ENCODE peak calls at places on chromosome 19, in eight cellular contexts. N is lower lobe of right lung, C is HFF-Myc, Y is cardiac fibroblast, W is dorsolateral prefrontal cortex, O is K562, A is BE2C, J is choroid plexus epithelial cell. R is an unnamed sample.
A peak's percentile ranks its signal among the peaks of the same experiment; 100 is the strongest.

GRCh38 chr19:42255766-42256750 is 1.1 kb upstream of the ERF start:
- DNase-seq in N (no peak), C (no peak), Y (peak; percentile 68), W (no peak), O (no peak), A (peak; percentile 72), J (peak; percentile 73), R (peak; percentile 54)

GRCh38 chr19:18414504-18415176 is 4.6 kb upstream of the SSBP4 start:
- DNase-seq in N (peak; percentile 51), C (no peak), Y (no peak), W (no peak), O (peak; percentile 51), A (no peak), J (peak; percentile 48), R (no peak)

GRCh38 chr19:39401549-39402416 is 4.9 kb upstream of the ZFP36 start:
- DNase-seq in N (peak; percentile 82), C (no peak), Y (peak; percentile 79), W (peak; percentile 66), O (no peak), A (peak; percentile 38), J (peak; percentile 83), R (peak; percentile 74)

GRCh38 chr19:15825753-15826152 is 10.3 kb upstream of the OR10H1 start:
- DNase-seq in N (no peak), C (no peak), Y (no peak), W (no peak), O (no peak), A (no peak), J (no peak), R (no peak)

GRCh38 chr19:41993612-41994483 is at the start of gene ATP1A3:
- DNase-seq in N (no peak), C (no peak), Y (peak; percentile 43), W (peak; percentile 79), O (peak; percentile 98), A (peak; percentile 91), J (peak; percentile 48), R (peak; percentile 11)

GRCh38 chr19:40626918-40627317 is 25.7 kb downstream of the LTBP4 start:
- DNase-seq in N (no peak), C (no peak), Y (no peak), W (no peak), O (no peak), A (no peak), J (no peak), R (no peak)

GRCh38 chr19:13961826-13962737 is 9.8 kb downstream of the DCAF15 start:
- DNase-seq in N (no peak), C (no peak), Y (no peak), W (no peak), O (peak; percentile 38), A (no peak), J (no peak), R (no peak)

GRCh38 chr19:51462681-51463080 is 4.4 kb upstream of the SIGLEC8 start:
- DNase-seq in N (no peak), C (no peak), Y (no peak), W (no peak), O (no peak), A (no peak), J (no peak), R (no peak)

GRCh38 chr19:4069331-4069959 is 2.7 kb upstream of the ZBTB7A start:
- DNase-seq in N (peak; percentile 89), C (no peak), Y (no peak), W (no peak), O (no peak), A (no peak), J (no peak), R (no peak)

GRCh38 chr19:29526730-29527499 is 1.1 kb downstream of the VSTM2B start:
- DNase-seq in N (no peak), C (no peak), Y (no peak), W (peak; percentile 54), O (peak; percentile 36), A (no peak), J (no peak), R (no peak)

GRCh38 chr19:48445256-48445605 is 552 bp upstream of the GRWD1 start:
- DNase-seq in N (no peak), C (peak; percentile 81), Y (peak; percentile 96), W (no peak), O (peak; percentile 78), A (peak; percentile 69), J (peak; percentile 98), R (peak; percentile 93)

GRCh38 chr19:40006273-40006691 is 9.4 kb downstream of the ZNF546 start:
- DNase-seq in N (no peak), C (peak; percentile 73), Y (peak; percentile 51), W (no peak), O (peak; percentile 57), A (no peak), J (peak; percentile 88), R (peak; percentile 89)

GRCh38 chr19:2602391-2603181 is 99.9 kb downstream of the GNG7 start:
- DNase-seq in N (peak; percentile 75), C (peak; percentile 93), Y (peak; percentile 98), W (peak; percentile 87), O (no peak), A (peak; percentile 77), J (peak; percentile 93), R (peak; percentile 97)

GRCh38 chr19:48353682-48354081 is 10.1 kb downstream of the TMEM143 start:
- DNase-seq in N (no peak), C (no peak), Y (no peak), W (no peak), O (no peak), A (no peak), J (peak; percentile 39), R (no peak)

GRCh38 chr19:16121967-16122366 is 10.3 kb downstream of the RAB8A start:
- DNase-seq in N (no peak), C (no peak), Y (no peak), W (no peak), O (no peak), A (no peak), J (no peak), R (no peak)

GRCh38 chr19:49421039-49421877 is 2.0 kb downstream of the PTH2 start:
- DNase-seq in N (peak; percentile 77), C (no peak), Y (peak; percentile 75), W (peak; percentile 58), O (peak; percentile 91), A (peak; percentile 91), J (peak; percentile 55), R (peak; percentile 27)

GRCh38 chr19:50269653-50270052 is 59.5 kb downstream of the KCNC3 start:
- DNase-seq in N (no peak), C (no peak), Y (no peak), W (no peak), O (peak; percentile 74), A (no peak), J (no peak), R (no peak)

GRCh38 chr19:42563352-42564210 is 31.1 kb downstream of the CEACAM8 start:
- DNase-seq in N (no peak), C (peak; percentile 17), Y (peak; percentile 55), W (no peak), O (peak; percentile 65), A (peak; percentile 49), J (peak; percentile 72), R (peak; percentile 29)

GRCh38 chr19:2974342-2974932 is 2.9 kb upstream of the TLE6 start:
- DNase-seq in N (peak; percentile 64), C (no peak), Y (peak; percentile 81), W (no peak), O (peak; percentile 53), A (no peak), J (peak; percentile 78), R (no peak)

GRCh38 chr19:1513492-1514294 is 874 bp upstream of the ADAMTSL5 start:
- DNase-seq in N (peak; percentile 66), C (no peak), Y (peak; percentile 64), W (no peak), O (peak; percentile 90), A (peak; percentile 51), J (peak; percentile 47), R (no peak)
- H3K4me3 ChIP-seq in N (peak overlapping the region; percentile 52), C (peak overlapping the region; percentile 45), Y (peak overlapping the region; percentile 75), W (peak overlapping the region; percentile 53), O (peak overlapping the region; percentile 85), A (no peak overlapping the region), J (peak overlapping the region; percentile 43), R (peak overlapping the region; percentile 32)

GRCh38 chr19:45828523-45828922 is 13.4 kb upstream of the RSPH6A start:
- DNase-seq in N (no peak), C (no peak), Y (no peak), W (no peak), O (no peak), A (no peak), J (no peak), R (no peak)

GRCh38 chr19:45825917-45826893 is 11.1 kb upstream of the RSPH6A start:
- DNase-seq in N (no peak), C (no peak), Y (no peak), W (no peak), O (no peak), A (no peak), J (no peak), R (no peak)

GRCh38 chr19:45828945-45829344 is 13.8 kb upstream of the RSPH6A start:
- DNase-seq in N (no peak), C (no peak), Y (no peak), W (no peak), O (no peak), A (no peak), J (no peak), R (no peak)

GRCh38 chr19:45826934-45827333 is 11.8 kb upstream of the RSPH6A start:
- DNase-seq in N (no peak), C (no peak), Y (no peak), W (no peak), O (no peak), A (peak; percentile 17), J (peak; percentile 21), R (no peak)

GRCh38 chr19:45827459-45828093 is 12.5 kb upstream of the RSPH6A start:
- DNase-seq in N (no peak), C (no peak), Y (no peak), W (peak; percentile 39), O (no peak), A (no peak), J (no peak), R (no peak)
- TF ChIP-seq CTCF in N (no peak), C (no peak), Y (no peak), W (no peak), O (no peak), A (no peak), J (no peak), R (no peak)

GRCh38 chr19:55253264-55253663 is 5.6 kb downstream of the PPP6R1 start:
- DNase-seq in N (no peak), C (no peak), Y (no peak), W (no peak), O (no peak), A (no peak), J (no peak), R (no peak)

GRCh38 chr19:55254625-55254977 is 4.2 kb downstream of the PPP6R1 start:
- DNase-seq in N (no peak), C (no peak), Y (no peak), W (no peak), O (no peak), A (no peak), J (no peak), R (no peak)

GRCh38 chr19:55255618-55256423 is 3.0 kb downstream of the PPP6R1 start:
- DNase-seq in N (no peak), C (no peak), Y (no peak), W (no peak), O (peak; percentile 51), A (no peak), J (no peak), R (no peak)

GRCh38 chr19:55252760-55253159 is 6.1 kb downstream of the PPP6R1 start:
- DNase-seq in N (no peak), C (no peak), Y (no peak), W (no peak), O (no peak), A (no peak), J (no peak), R (no peak)

GRCh38 chr19:55253842-55254624 is 4.8 kb downstream of the PPP6R1 start:
- DNase-seq in N (no peak), C (no peak), Y (no peak), W (no peak), O (no peak), A (no peak), J (no peak), R (no peak)
- H3K4me3 ChIP-seq in N (peak overlapping the region; percentile 94), C (no peak overlapping the region), Y (no peak overlapping the region), W (peak overlapping the region; percentile 99), O (no peak overlapping the region), A (no peak overlapping the region), J (no peak overlapping the region), R (no peak overlapping the region)

GRCh38 chr19:5826531-5827341 is 12.8 kb downstream of the FUT6 start:
- DNase-seq in N (peak; percentile 80), C (no peak), Y (peak; percentile 47), W (no peak), O (no peak), A (peak; percentile 92), J (no peak), R (no peak)
- TF ChIP-seq CTCF in N (no peak), C (peak; percentile 20), Y (peak; percentile 8), W (no peak), O (no peak), A (peak; percentile 49), J (peak; percentile 12), R (peak; percentile 7)